ENCODE peak calls at places on chromosomes 6 and 20, in eight cellular contexts. J is stimulated activated naive CD4-positive, alpha-beta T cell; D is CD8-positive, alpha-beta memory T cell; V is GM04504; P is Caco-2; G is RWPE1; X is activated CD4-positive, alpha-beta T cell treated with anti-CD3 and anti-CD28 coated beads for 24 hours; F is germinal center. T is an unnamed sample.
A peak's percentile ranks its signal among the peaks of the same experiment; 100 is the strongest.

GRCh38 chr6:121158438-121158837 is 175.8 kb downstream of the TBC1D32 start:
- DNase-seq in P (no peak), J (no peak), X (no peak), V (no peak), F (no peak), G (no peak), D (no peak), T (no peak)

GRCh38 chr6:45714795-45715507 is 300.7 kb downstream of the CLIC5 start:
- DNase-seq in P (peak; percentile 70), D (peak; percentile 57), J (peak; percentile 76), F (peak; percentile 63), G (peak; percentile 78), X (no peak), V (peak; percentile 73), T (peak; percentile 30)

GRCh38 chr6:13926378-13926777 is 1.6 kb downstream of the RNF182 start:
- DNase-seq in P (no peak), V (no peak), D (no peak), X (no peak), F (no peak), G (no peak), J (no peak), T (no peak)

GRCh38 chr6:113909224-113909856 is 52.2 kb downstream of the MARCKS start:
- DNase-seq in J (peak; percentile 32), X (no peak), G (peak; percentile 43), V (peak; percentile 65), P (peak; percentile 57), F (peak; percentile 45), D (peak; percentile 33), T (no peak)

GRCh38 chr6:132669690-132670291 is 10.8 kb upstream of the TAAR1 start:
- DNase-seq in V (no peak), P (peak; percentile 16), D (peak; percentile 24), F (peak; percentile 27), J (peak; percentile 34), X (no peak), G (peak; percentile 24), T (no peak)

GRCh38 chr20:11302436-11302835 is 615.3 kb upstream of the BTBD3 start:
- DNase-seq in J (no peak), X (no peak), P (no peak), D (no peak), F (no peak), V (peak; percentile 18), G (no peak), T (no peak)

GRCh38 chr6:157724960-157725741 is 97.9 kb upstream of the SNX9 start:
- DNase-seq in V (no peak), G (no peak), J (no peak), F (no peak), P (no peak), X (no peak), D (no peak), T (no peak)

GRCh38 chr20:62906209-62906608 is 20.1 kb downstream of the DIDO1 start:
- DNase-seq in X (no peak), F (no peak), D (no peak), P (no peak), V (no peak), J (no peak), G (no peak), T (no peak)

GRCh38 chr6:16316741-16317251 is 78.4 kb downstream of the GMPR start:
- DNase-seq in J (peak; percentile 54), X (no peak), P (peak; percentile 48), G (peak; percentile 44), F (peak; percentile 75), D (peak; percentile 62), V (no peak), T (peak; percentile 31)

GRCh38 chr6:107654736-107655135 is 164.8 kb downstream of the SOBP start:
- DNase-seq in F (no peak), J (no peak), V (no peak), G (no peak), P (no peak), X (no peak), D (no peak), T (no peak)

GRCh38 chr6:116444092-116444491 is 17.1 kb upstream of the CALHM6 start:
- DNase-seq in D (no peak), X (no peak), F (peak; percentile 34), V (no peak), P (no peak), G (peak; percentile 38), J (peak; percentile 7), T (no peak)

GRCh38 chr6:97440590-97441176 is 157.7 kb upstream of the MMS22L start:
- DNase-seq in P (peak; percentile 53), F (no peak), X (no peak), V (peak; percentile 5), J (no peak), G (no peak), D (no peak), T (no peak)

GRCh38 chr6:138654715-138655634 is 118.6 kb upstream of the CCDC28A start:
- DNase-seq in X (peak; percentile 9), V (peak; percentile 17), J (no peak), D (no peak), F (no peak), G (peak; percentile 60), P (no peak), T (no peak)

GRCh38 chr6:121285041-121285440 is 49.2 kb downstream of the TBC1D32 start:
- DNase-seq in F (no peak), V (peak; percentile 56), G (no peak), J (no peak), D (no peak), P (no peak), X (no peak), T (no peak)

GRCh38 chr6:90978046-90978445 is 391.2 kb upstream of the MAP3K7 start:
- DNase-seq in X (no peak), P (no peak), J (no peak), G (no peak), V (no peak), D (no peak), F (no peak), T (no peak)

GRCh38 chr20:25399038-25399430 is 8.4 kb upstream of the ABHD12 start:
- DNase-seq in D (peak; percentile 36), V (peak; percentile 53), P (peak; percentile 71), F (peak; percentile 29), J (peak; percentile 27), G (peak; percentile 65), X (no peak), T (no peak)

GRCh38 chr20:13289031-13289430 is 68.0 kb downstream of the ISM1 start:
- DNase-seq in G (no peak), F (no peak), X (no peak), D (no peak), J (no peak), P (no peak), V (no peak), T (no peak)

GRCh38 chr6:22437665-22438064 is 131.7 kb upstream of the HDGFL1 start:
- DNase-seq in D (no peak), J (no peak), P (no peak), F (no peak), G (no peak), V (no peak), X (no peak), T (no peak)

GRCh38 chr6:147201885-147202515 is 2.2 kb upstream of the STXBP5 start:
- DNase-seq in D (no peak), G (no peak), V (no peak), P (peak; percentile 50), J (no peak), X (no peak), F (peak; percentile 6), T (no peak)

GRCh38 chr6:23086100-23086499 is 516.7 kb downstream of the HDGFL1 start:
- DNase-seq in V (no peak), J (no peak), G (no peak), P (no peak), X (no peak), D (no peak), F (no peak), T (no peak)

GRCh38 chr6:136036601-136037000 is 185.1 kb downstream of the PDE7B start:
- DNase-seq in V (no peak), F (no peak), P (no peak), D (no peak), J (no peak), G (no peak), X (no peak), T (no peak)

GRCh38 chr6:76742919-76743318 is 670.5 kb upstream of the IMPG1 start:
- DNase-seq in P (no peak), X (no peak), F (no peak), J (no peak), V (no peak), G (peak; percentile 21), D (no peak), T (no peak)

GRCh38 chr6:132259070-132259469 is 142.2 kb downstream of the MOXD1 start:
- DNase-seq in P (peak; percentile 4), G (no peak), D (no peak), X (no peak), F (peak; percentile 8), J (no peak), V (no peak), T (no peak)

GRCh38 chr6:111716325-111716724 is 110.6 kb upstream of the TRAF3IP2 start:
- DNase-seq in G (no peak), P (no peak), F (no peak), J (no peak), D (no peak), X (no peak), V (no peak), T (no peak)

GRCh38 chr20:34581341-34582189 is 23.0 kb downstream of the MAP1LC3A start:
- DNase-seq in X (peak; percentile 7), J (no peak), F (no peak), G (no peak), V (peak; percentile 58), D (no peak), P (no peak), T (no peak)

GRCh38 chr6:93915961-93916360 is 496.6 kb upstream of the EPHA7 start:
- DNase-seq in F (no peak), G (no peak), J (no peak), V (no peak), D (no peak), X (no peak), P (no peak), T (no peak)

GRCh38 chr20:64232794-64233193 is 22.8 kb upstream of the PCMTD2 start:
- DNase-seq in X (no peak), P (no peak), D (no peak), G (no peak), F (no peak), V (no peak), J (no peak), T (no peak)

GRCh38 chr6:166470863-166471410 is 88.2 kb upstream of the MPC1 start:
- DNase-seq in D (no peak), J (no peak), F (no peak), X (no peak), G (no peak), V (no peak), P (no peak), T (no peak)

GRCh38 chr6:90226257-90226656 is 70.4 kb downstream of the BACH2 start:
- DNase-seq in D (no peak), P (no peak), G (no peak), V (no peak), X (no peak), F (no peak), J (no peak), T (no peak)

GRCh38 chr6:35757461-35758123 is 18.8 kb upstream of the CLPSL2 start:
- DNase-seq in G (no peak), V (no peak), J (no peak), P (peak; percentile 26), X (no peak), F (peak; percentile 45), D (no peak), T (no peak)

GRCh38 chr6:87968435-87969278 is 79.0 kb upstream of the SPACA1 start:
- DNase-seq in V (no peak), X (no peak), J (peak; percentile 3), G (no peak), F (no peak), P (peak; percentile 9), D (no peak), T (no peak)

GRCh38 chr6:49409951-49410542 is 53.0 kb downstream of the MMUT start:
- DNase-seq in V (peak; percentile 54), F (peak; percentile 20), J (peak; percentile 14), G (peak; percentile 41), X (peak; percentile 46), P (peak; percentile 69), D (peak; percentile 4), T (peak; percentile 16)

GRCh38 chr20:9139106-9139808 is 70.4 kb downstream of the PLCB4 start:
- DNase-seq in J (no peak), F (no peak), X (no peak), P (no peak), G (no peak), V (no peak), D (no peak), T (no peak)

GRCh38 chr6:122494665-122495272 is 23.2 kb upstream of the SERINC1 start:
- DNase-seq in V (no peak), J (no peak), P (peak; percentile 25), D (no peak), X (no peak), G (no peak), F (no peak), T (no peak)

T was measured in T-helper 17 cell.